ENCODE peak calls at places on chromosomes 2 and 18, in six cellular contexts. One of them, this sample, is unnamed.

GRCh38 chr2:30373881-30374302 is 73.2 kb upstream of the LCLAT1 start:
- DNase-seq in breast epithelium: no peak
- DNase-seq in body of pancreas: no peak
- DNase-seq in suprapubic skin: no peak
- DNase-seq in heart left ventricle: no peak
- DNase-seq in H1: no peak
- DNase-seq in this sample: no peak

GRCh38 chr2:48448274-48449061 is 81.5 kb upstream of the STON1 start:
- DNase-seq in breast epithelium: no peak
- DNase-seq in body of pancreas: no peak
- DNase-seq in suprapubic skin: no peak
- DNase-seq in heart left ventricle: no peak
- DNase-seq in H1: no peak
- DNase-seq in this sample: peak

GRCh38 chr18:42028232-42028832 is 73.3 kb downstream of the PIK3C3 start:
- DNase-seq in breast epithelium: no peak
- DNase-seq in body of pancreas: peak
- DNase-seq in suprapubic skin: no peak
- DNase-seq in heart left ventricle: no peak
- DNase-seq in H1: no peak
- DNase-seq in this sample: no peak

GRCh38 chr2:206112108-206112507 is 26.1 kb upstream of the INO80D start:
- DNase-seq in breast epithelium: no peak
- DNase-seq in body of pancreas: no peak
- DNase-seq in suprapubic skin: no peak
- DNase-seq in heart left ventricle: no peak
- DNase-seq in H1: no peak
- DNase-seq in this sample: no peak

GRCh38 chr2:47917562-47917961 is 11.3 kb upstream of the FBXO11 start:
- DNase-seq in breast epithelium: no peak
- DNase-seq in body of pancreas: no peak
- DNase-seq in suprapubic skin: no peak
- DNase-seq in heart left ventricle: no peak
- DNase-seq in H1: no peak
- DNase-seq in this sample: no peak

GRCh38 chr18:78159397-78159796 is 820.2 kb upstream of the SALL3 start:
- DNase-seq in breast epithelium: no peak
- DNase-seq in body of pancreas: no peak
- DNase-seq in suprapubic skin: no peak
- DNase-seq in heart left ventricle: no peak
- DNase-seq in H1: no peak
- DNase-seq in this sample: no peak

GRCh38 chr18:13319629-13320028 is 101.1 kb downstream of the LDLRAD4 start:
- DNase-seq in breast epithelium: no peak
- DNase-seq in body of pancreas: no peak
- DNase-seq in suprapubic skin: no peak
- DNase-seq in heart left ventricle: no peak
- DNase-seq in H1: no peak
- DNase-seq in this sample: no peak

GRCh38 chr2:170715932-170716777 is 1.0 kb downstream of the SP5 start:
- DNase-seq in breast epithelium: no peak
- DNase-seq in body of pancreas: peak
- DNase-seq in suprapubic skin: no peak
- DNase-seq in heart left ventricle: no peak
- DNase-seq in H1: no peak
- DNase-seq in this sample: no peak

GRCh38 chr18:24160086-24160485 is 21.2 kb downstream of the CABYR start:
- DNase-seq in breast epithelium: no peak
- DNase-seq in body of pancreas: no peak
- DNase-seq in suprapubic skin: no peak
- DNase-seq in heart left ventricle: no peak
- DNase-seq in H1: no peak
- DNase-seq in this sample: no peak

GRCh38 chr2:2320486-2321249 is 10.4 kb downstream of the MYT1L start:
- DNase-seq in breast epithelium: no peak
- DNase-seq in body of pancreas: no peak
- DNase-seq in suprapubic skin: no peak
- DNase-seq in heart left ventricle: no peak
- DNase-seq in H1: no peak
- DNase-seq in this sample: no peak

GRCh38 chr2:136538489-136538888 is 226.9 kb upstream of the THSD7B start:
- DNase-seq in breast epithelium: no peak
- DNase-seq in body of pancreas: no peak
- DNase-seq in suprapubic skin: no peak
- DNase-seq in heart left ventricle: peak
- DNase-seq in H1: no peak
- DNase-seq in this sample: no peak

GRCh38 chr18:57583297-57583835 is 3.1 kb downstream of the FECH start:
- DNase-seq in breast epithelium: no peak
- DNase-seq in body of pancreas: no peak
- DNase-seq in suprapubic skin: no peak
- DNase-seq in heart left ventricle: no peak
- DNase-seq in H1: no peak
- DNase-seq in this sample: no peak

GRCh38 chr2:40087927-40088326 is 308.9 kb upstream of the THUMPD2 start:
- DNase-seq in breast epithelium: no peak
- DNase-seq in body of pancreas: no peak
- DNase-seq in suprapubic skin: no peak
- DNase-seq in heart left ventricle: no peak
- DNase-seq in H1: no peak
- DNase-seq in this sample: no peak

GRCh38 chr18:59783138-59783537 is 85.9 kb upstream of the CCBE1 start:
- DNase-seq in breast epithelium: no peak
- DNase-seq in body of pancreas: no peak
- DNase-seq in suprapubic skin: no peak
- DNase-seq in heart left ventricle: no peak
- DNase-seq in H1: no peak
- DNase-seq in this sample: no peak

GRCh38 chr18:3594760-3595241 is 144.8 kb downstream of the TGIF1 start:
- DNase-seq in breast epithelium: peak
- DNase-seq in body of pancreas: no peak
- DNase-seq in suprapubic skin: no peak
- DNase-seq in heart left ventricle: no peak
- DNase-seq in H1: no peak
- DNase-seq in this sample: peak

GRCh38 chr2:217370391-217370790 is 510.5 kb upstream of the TNP1 start:
- DNase-seq in breast epithelium: no peak
- DNase-seq in body of pancreas: no peak
- DNase-seq in suprapubic skin: no peak
- DNase-seq in heart left ventricle: no peak
- DNase-seq in H1: no peak
- DNase-seq in this sample: no peak

GRCh38 chr18:79382681-79383387 is 12.9 kb upstream of the NFATC1 start:
- DNase-seq in breast epithelium: no peak
- DNase-seq in body of pancreas: no peak
- DNase-seq in suprapubic skin: no peak
- DNase-seq in heart left ventricle: no peak
- DNase-seq in H1: no peak
- DNase-seq in this sample: no peak

GRCh38 chr18:7812431-7813063 is 245.4 kb downstream of the PTPRM start:
- DNase-seq in breast epithelium: no peak
- DNase-seq in body of pancreas: no peak
- DNase-seq in suprapubic skin: no peak
- DNase-seq in heart left ventricle: no peak
- DNase-seq in H1: no peak
- DNase-seq in this sample: no peak

GRCh38 chr18:12236934-12237832 is 17.0 kb upstream of the CIDEA start:
- DNase-seq in breast epithelium: peak
- DNase-seq in body of pancreas: peak
- DNase-seq in suprapubic skin: peak
- DNase-seq in heart left ventricle: peak
- DNase-seq in H1: no peak
- DNase-seq in this sample: peak

GRCh38 chr18:46331316-46331715 is 227.1 kb downstream of the HAUS1 start:
- DNase-seq in breast epithelium: no peak
- DNase-seq in body of pancreas: no peak
- DNase-seq in suprapubic skin: no peak
- DNase-seq in heart left ventricle: no peak
- DNase-seq in H1: no peak
- DNase-seq in this sample: no peak

GRCh38 chr2:36708119-36708741 is 11.7 kb downstream of the VIT start:
- DNase-seq in breast epithelium: no peak
- DNase-seq in body of pancreas: no peak
- DNase-seq in suprapubic skin: no peak
- DNase-seq in heart left ventricle: no peak
- DNase-seq in H1: no peak
- DNase-seq in this sample: no peak

GRCh38 chr2:2101924-2102323 is 229.2 kb downstream of the MYT1L start:
- DNase-seq in breast epithelium: no peak
- DNase-seq in body of pancreas: no peak
- DNase-seq in suprapubic skin: no peak
- DNase-seq in heart left ventricle: no peak
- DNase-seq in H1: no peak
- DNase-seq in this sample: no peak

GRCh38 chr2:160952462-160952861 is 207.8 kb upstream of the TANK start:
- DNase-seq in breast epithelium: no peak
- DNase-seq in body of pancreas: peak
- DNase-seq in suprapubic skin: no peak
- DNase-seq in heart left ventricle: peak
- DNase-seq in H1: no peak
- DNase-seq in this sample: no peak

GRCh38 chr2:175004980-175005832 is at the start of gene CHN1:
- DNase-seq in breast epithelium: peak
- DNase-seq in body of pancreas: peak
- DNase-seq in suprapubic skin: peak
- DNase-seq in heart left ventricle: peak
- DNase-seq in H1: no peak
- DNase-seq in this sample: peak

GRCh38 chr2:100262043-100262442 is 60.3 kb downstream of the LONRF2 start:
- DNase-seq in breast epithelium: no peak
- DNase-seq in body of pancreas: no peak
- DNase-seq in suprapubic skin: peak
- DNase-seq in heart left ventricle: peak
- DNase-seq in H1: no peak
- DNase-seq in this sample: no peak

GRCh38 chr2:121030523-121030922 is 254.5 kb downstream of the TFCP2L1 start:
- DNase-seq in breast epithelium: no peak
- DNase-seq in body of pancreas: no peak
- DNase-seq in suprapubic skin: no peak
- DNase-seq in heart left ventricle: no peak
- DNase-seq in H1: no peak
- DNase-seq in this sample: peak

GRCh38 chr2:173101687-173102086 is 26.0 kb downstream of the MAP3K20 start:
- DNase-seq in breast epithelium: no peak
- DNase-seq in body of pancreas: no peak
- DNase-seq in suprapubic skin: no peak
- DNase-seq in heart left ventricle: no peak
- DNase-seq in H1: no peak
- DNase-seq in this sample: no peak

GRCh38 chr2:136347976-136348375 is 230.0 kb upstream of the CXCR4 start:
- DNase-seq in breast epithelium: no peak
- DNase-seq in body of pancreas: no peak
- DNase-seq in suprapubic skin: no peak
- DNase-seq in heart left ventricle: no peak
- DNase-seq in H1: no peak
- DNase-seq in this sample: no peak

GRCh38 chr2:120613742-120614481 is 121.8 kb upstream of the GLI2 start:
- DNase-seq in breast epithelium: no peak
- DNase-seq in body of pancreas: no peak
- DNase-seq in suprapubic skin: no peak
- DNase-seq in heart left ventricle: no peak
- DNase-seq in H1: no peak
- DNase-seq in this sample: no peak

GRCh38 chr2:157836531-157836930 is 39.6 kb downstream of the ACVR1 start:
- DNase-seq in breast epithelium: no peak
- DNase-seq in body of pancreas: no peak
- DNase-seq in suprapubic skin: no peak
- DNase-seq in heart left ventricle: no peak
- DNase-seq in H1: no peak
- DNase-seq in this sample: no peak
- H3K27ac ChIP-seq in breast epithelium: no peak
- H3K27ac ChIP-seq in body of pancreas: no peak
- H3K27ac ChIP-seq in suprapubic skin: no peak
- H3K27ac ChIP-seq in heart left ventricle: no peak
- H3K27ac ChIP-seq in H1: no peak
- H3K27ac ChIP-seq in this sample: no peak

DNA sequence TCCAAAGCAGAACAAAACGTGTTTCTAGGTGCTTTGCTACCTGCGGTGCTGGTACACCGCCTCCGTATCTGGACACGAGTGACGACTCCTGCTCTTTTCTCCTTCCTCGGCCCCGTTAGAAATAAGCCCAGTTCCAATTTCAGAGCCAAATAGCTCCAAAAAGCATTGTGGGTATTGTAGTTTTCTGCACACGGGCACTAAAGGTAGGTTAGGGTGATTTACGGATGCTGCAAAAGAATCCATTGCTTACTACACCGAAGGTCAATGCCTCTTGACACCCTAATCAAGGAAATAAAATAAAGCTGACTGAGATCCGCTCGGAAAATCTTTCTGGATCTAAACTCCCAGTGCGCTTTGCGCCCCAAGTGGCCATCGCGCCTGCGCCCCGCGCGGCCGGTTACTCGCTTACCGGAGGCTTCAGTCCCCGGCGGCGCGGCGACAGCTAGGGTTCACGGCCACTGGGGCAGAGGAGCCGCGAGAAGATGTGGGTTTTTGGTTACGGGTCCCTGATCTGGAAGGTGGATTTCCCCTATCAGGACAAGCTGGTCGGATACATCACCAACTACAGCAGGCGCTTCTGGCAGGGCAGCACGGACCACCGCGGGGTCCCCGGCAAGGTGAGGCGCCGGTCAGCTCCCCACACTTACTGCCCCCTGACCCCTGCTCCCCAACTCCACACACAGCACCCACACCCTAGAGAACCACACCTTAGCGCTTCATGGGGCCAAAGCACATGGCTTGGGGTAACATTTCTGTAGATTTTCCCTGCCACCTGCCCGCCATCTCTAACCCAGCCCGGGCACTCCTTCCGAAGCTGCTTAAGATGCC is at the start of gene CHAC2:
- DNase-seq in breast epithelium: peak
- DNase-seq in body of pancreas: peak
- DNase-seq in suprapubic skin: peak
- DNase-seq in heart left ventricle: peak
- DNase-seq in H1: no peak
- DNase-seq in this sample: peak
- TF ChIP-seq POLR2A in breast epithelium: no peak
- TF ChIP-seq POLR2A in body of pancreas: peak
- TF ChIP-seq POLR2A in suprapubic skin: no peak
- TF ChIP-seq POLR2A in heart left ventricle: no peak
- TF ChIP-seq POLR2A in H1: peak
- TF ChIP-seq POLR2A in this sample: peak

GRCh38 chr2:18924905-18925691 is 335.7 kb upstream of the NT5C1B start:
- DNase-seq in breast epithelium: no peak
- DNase-seq in body of pancreas: no peak
- DNase-seq in suprapubic skin: no peak
- DNase-seq in heart left ventricle: no peak
- DNase-seq in H1: no peak
- DNase-seq in this sample: no peak
- H3K4me3 ChIP-seq in breast epithelium: no peak
- H3K4me3 ChIP-seq in body of pancreas: no peak
- H3K4me3 ChIP-seq in suprapubic skin: no peak
- H3K4me3 ChIP-seq in heart left ventricle: no peak
- H3K4me3 ChIP-seq in H1: no peak
- H3K4me3 ChIP-seq in this sample: no peak

DNA sequence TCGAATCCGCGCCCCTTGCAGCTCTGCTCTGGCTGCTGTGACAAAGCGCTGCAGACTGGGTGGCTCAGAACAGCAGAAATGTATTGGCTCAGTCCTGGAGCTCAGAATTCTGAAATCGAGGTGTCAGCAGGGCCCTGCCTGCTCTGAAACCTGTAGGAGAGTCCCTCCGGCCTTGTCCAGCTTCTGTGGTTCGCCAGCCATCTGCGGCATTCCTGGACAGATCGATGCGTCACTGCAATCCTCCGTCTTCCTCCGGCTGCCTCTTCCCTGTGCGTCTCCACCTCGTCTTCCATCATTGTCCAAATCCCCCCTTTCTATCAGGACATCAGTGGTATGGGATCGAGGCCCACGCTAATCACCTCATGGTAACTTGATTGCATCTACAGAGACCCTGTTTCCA is 115.2 kb downstream of the RNF144A start:
- DNase-seq in breast epithelium: no peak
- DNase-seq in body of pancreas: no peak
- DNase-seq in suprapubic skin: no peak
- DNase-seq in heart left ventricle: no peak
- DNase-seq in H1: no peak
- DNase-seq in this sample: no peak
- H3K27ac ChIP-seq in breast epithelium: peak
- H3K27ac ChIP-seq in body of pancreas: peak
- H3K27ac ChIP-seq in suprapubic skin: no peak
- H3K27ac ChIP-seq in heart left ventricle: no peak
- H3K27ac ChIP-seq in H1: no peak
- H3K27ac ChIP-seq in this sample: no peak

This sample was measured in prostate gland.